ENCODE peak calls at places on chromosome 4, in eight cellular contexts. K, F, D, S, H, W, E and J are unnamed samples.
A peak's percentile ranks its signal among the peaks of the same experiment; 100 is the strongest.

GRCh38 chr4:874071-874470 is 48.1 kb upstream of the CPLX1 start:
- DNase-seq in K (no peak), F (no peak), D (no peak), S (no peak), H (no peak), W (no peak), E (no peak), J (no peak)

GRCh38 chr4:163121689-163122088 is 45.0 kb downstream of the NAF1 start:
- DNase-seq in K (no peak), F (no peak), D (no peak), S (no peak), H (no peak), W (no peak), E (no peak), J (no peak)

GRCh38 chr4:113645771-113646455 is 115.6 kb downstream of the CAMK2D start:
- DNase-seq in K (peak; percentile 13), F (no peak), D (no peak), S (peak; percentile 69), H (no peak), W (peak; percentile 43), E (peak; percentile 10), J (peak; percentile 82)

GRCh38 chr4:83974111-83974789 is 438.3 kb downstream of the GPAT3 start:
- DNase-seq in K (no peak), F (no peak), D (no peak), S (peak; percentile 19), H (no peak), W (no peak), E (peak; percentile 28), J (peak; percentile 66)

GRCh38 chr4:153224474-153224873 is 20.2 kb downstream of the TRIM2 start:
- DNase-seq in K (no peak), F (no peak), D (no peak), S (no peak), H (no peak), W (no peak), E (no peak), J (no peak)

GRCh38 chr4:53592686-53593641 is 1.7 kb upstream of the LNX1 start:
- DNase-seq in K (peak; percentile 92), F (peak; percentile 80), D (no peak), S (peak; percentile 41), H (no peak), W (no peak), E (no peak), J (peak; percentile 69)

GRCh38 chr4:15479089-15479912 is 9.6 kb downstream of the CC2D2A start:
- DNase-seq in K (peak; percentile 81), F (no peak), D (no peak), S (peak; percentile 91), H (no peak), W (peak; percentile 82), E (peak; percentile 92), J (peak; percentile 72)

GRCh38 chr4:5125326-5125725 is 74.0 kb downstream of the STK32B start:
- DNase-seq in K (no peak), F (no peak), D (no peak), S (no peak), H (no peak), W (no peak), E (no peak), J (no peak)

GRCh38 chr4:24888945-24889344 is 23.9 kb downstream of the CCDC149 start:
- DNase-seq in K (no peak), F (no peak), D (no peak), S (no peak), H (no peak), W (no peak), E (no peak), J (no peak)

GRCh38 chr4:114729339-114729738 is 130.7 kb downstream of the UGT8 start:
- DNase-seq in K (no peak), F (no peak), D (no peak), S (no peak), H (no peak), W (no peak), E (no peak), J (no peak)

GRCh38 chr4:141391293-141391692 is 170.6 kb downstream of the ZNF330 start:
- DNase-seq in K (no peak), F (no peak), D (no peak), S (peak; percentile 19), H (no peak), W (peak; percentile 6), E (no peak), J (no peak)

GRCh38 chr4:180951312-180951711 is 1291.9 kb upstream of the TENM3 start:
- DNase-seq in K (no peak), F (no peak), D (no peak), S (no peak), H (no peak), W (no peak), E (no peak), J (no peak)

GRCh38 chr4:183721207-183722081 is 62.4 kb downstream of the TRAPPC11 start:
- DNase-seq in K (peak; percentile 29), F (no peak), D (no peak), S (peak; percentile 63), H (no peak), W (peak; percentile 24), E (no peak), J (no peak)

GRCh38 chr4:15149234-15149841 is 147.1 kb downstream of the CPEB2 start:
- DNase-seq in K (no peak), F (no peak), D (no peak), S (peak; percentile 38), H (no peak), W (peak; percentile 28), E (no peak), J (no peak)

GRCh38 chr4:155774033-155774432 is 15.2 kb downstream of the GUCY1B1 start:
- DNase-seq in K (no peak), F (no peak), D (no peak), S (no peak), H (no peak), W (no peak), E (no peak), J (no peak)

GRCh38 chr4:55636622-55636999 is 513 bp upstream of the NMU start:
- DNase-seq in K (no peak), F (no peak), D (no peak), S (no peak), H (no peak), W (no peak), E (no peak), J (no peak)

GRCh38 chr4:75101906-75102888 is 169.3 kb downstream of the PARM1 start:
- DNase-seq in K (no peak), F (no peak), D (no peak), S (no peak), H (no peak), W (no peak), E (no peak), J (no peak)